ENCODE peak calls at places on chromosomes 16 and 17, in ten cellular contexts. One of them, this sample, is unnamed.

GRCh38 chr16:89449726-89450335 is 40.5 kb downstream of the ANKRD11 start:
- DNase-seq in OCI-LY7: peak; percentile 20
- DNase-seq in MM.1S: peak; percentile 50
- DNase-seq in SK-N-SH: no peak
- DNase-seq in HCT116: no peak
- DNase-seq in DND-41: no peak
- DNase-seq in GM23248: peak; percentile 46
- DNase-seq in mesenchymal stem cell: peak; percentile 35
- DNase-seq in hepatocyte: no peak
- DNase-seq in keratinocyte: no peak
- DNase-seq in this sample: no peak

GRCh38 chr16:16092925-16093624 is 130.2 kb downstream of the ABCC6 start:
- DNase-seq in OCI-LY7: no peak
- DNase-seq in keratinocyte: no peak
- DNase-seq in mesenchymal stem cell: no peak
- DNase-seq in GM23248: peak; percentile 36
- DNase-seq in hepatocyte: peak; percentile 50
- DNase-seq in SK-N-SH: no peak
- DNase-seq in DND-41: no peak
- DNase-seq in MM.1S: no peak
- DNase-seq in HCT116: no peak
- DNase-seq in this sample: peak; percentile 86

GRCh38 chr17:4501295-4501949 is 2.7 kb downstream of the SPNS2 start:
- DNase-seq in keratinocyte: no peak
- DNase-seq in MM.1S: no peak
- DNase-seq in OCI-LY7: no peak
- DNase-seq in mesenchymal stem cell: no peak
- DNase-seq in DND-41: no peak
- DNase-seq in GM23248: no peak
- DNase-seq in HCT116: no peak
- DNase-seq in SK-N-SH: no peak
- DNase-seq in hepatocyte: no peak
- DNase-seq in this sample: no peak

GRCh38 chr17:2171725-2172446 is 117.0 kb downstream of the HIC1 start:
- DNase-seq in hepatocyte: peak; percentile 88
- DNase-seq in SK-N-SH: no peak
- DNase-seq in keratinocyte: no peak
- DNase-seq in OCI-LY7: no peak
- DNase-seq in mesenchymal stem cell: peak; percentile 99
- DNase-seq in GM23248: peak; percentile 95
- DNase-seq in HCT116: no peak
- DNase-seq in MM.1S: no peak
- DNase-seq in DND-41: no peak
- DNase-seq in this sample: peak; percentile 100

GRCh38 chr17:34171245-34171818 is 83.8 kb upstream of the CCL2 start:
- DNase-seq in DND-41: peak; percentile 91
- DNase-seq in mesenchymal stem cell: peak; percentile 48
- DNase-seq in hepatocyte: peak; percentile 76
- DNase-seq in keratinocyte: no peak
- DNase-seq in MM.1S: peak; percentile 73
- DNase-seq in HCT116: peak; percentile 12
- DNase-seq in GM23248: peak; percentile 65
- DNase-seq in OCI-LY7: peak; percentile 63
- DNase-seq in SK-N-SH: peak; percentile 62
- DNase-seq in this sample: peak; percentile 53

GRCh38 chr16:61834082-61834481 is 202.2 kb downstream of the CDH8 start:
- DNase-seq in DND-41: no peak
- DNase-seq in keratinocyte: no peak
- DNase-seq in GM23248: no peak
- DNase-seq in HCT116: no peak
- DNase-seq in OCI-LY7: no peak
- DNase-seq in mesenchymal stem cell: no peak
- DNase-seq in hepatocyte: no peak
- DNase-seq in SK-N-SH: no peak
- DNase-seq in MM.1S: no peak
- DNase-seq in this sample: no peak

GRCh38 chr16:88359008-88359407 is 23.8 kb upstream of the ZNF469 start:
- DNase-seq in keratinocyte: no peak
- DNase-seq in OCI-LY7: no peak
- DNase-seq in mesenchymal stem cell: no peak
- DNase-seq in MM.1S: no peak
- DNase-seq in HCT116: no peak
- DNase-seq in SK-N-SH: peak; percentile 22
- DNase-seq in GM23248: no peak
- DNase-seq in DND-41: no peak
- DNase-seq in hepatocyte: no peak
- DNase-seq in this sample: no peak

GRCh38 chr17:65537845-65538678 is 23.4 kb downstream of the AXIN2 start:
- DNase-seq in GM23248: no peak
- DNase-seq in keratinocyte: no peak
- DNase-seq in MM.1S: no peak
- DNase-seq in DND-41: no peak
- DNase-seq in HCT116: no peak
- DNase-seq in mesenchymal stem cell: no peak
- DNase-seq in hepatocyte: no peak
- DNase-seq in SK-N-SH: no peak
- DNase-seq in OCI-LY7: no peak
- DNase-seq in this sample: no peak

GRCh38 chr17:16269658-16270057 is 52.6 kb downstream of the PIGL start:
- DNase-seq in MM.1S: no peak
- DNase-seq in DND-41: no peak
- DNase-seq in keratinocyte: no peak
- DNase-seq in OCI-LY7: no peak
- DNase-seq in SK-N-SH: no peak
- DNase-seq in HCT116: no peak
- DNase-seq in hepatocyte: no peak
- DNase-seq in GM23248: peak; percentile 77
- DNase-seq in mesenchymal stem cell: peak; percentile 40
- DNase-seq in this sample: peak; percentile 86

GRCh38 chr17:12422632-12423031 is 243.1 kb upstream of the MYOCD start:
- DNase-seq in GM23248: no peak
- DNase-seq in MM.1S: no peak
- DNase-seq in SK-N-SH: no peak
- DNase-seq in OCI-LY7: no peak
- DNase-seq in keratinocyte: no peak
- DNase-seq in DND-41: no peak
- DNase-seq in mesenchymal stem cell: no peak
- DNase-seq in HCT116: no peak
- DNase-seq in hepatocyte: no peak
- DNase-seq in this sample: no peak

GRCh38 chr16:15650698-15651161 is 685 bp downstream of the NDE1 start:
- DNase-seq in mesenchymal stem cell: peak; percentile 42
- DNase-seq in keratinocyte: no peak
- DNase-seq in DND-41: peak; percentile 20
- DNase-seq in MM.1S: peak; percentile 82
- DNase-seq in OCI-LY7: peak; percentile 36
- DNase-seq in HCT116: no peak
- DNase-seq in SK-N-SH: peak; percentile 51
- DNase-seq in hepatocyte: peak; percentile 23
- DNase-seq in GM23248: peak; percentile 65
- DNase-seq in this sample: peak; percentile 40

GRCh38 chr17:7308625-7309433 is 1.4 kb downstream of the EIF5A start:
- DNase-seq in GM23248: peak; percentile 94
- DNase-seq in SK-N-SH: peak; percentile 77
- DNase-seq in keratinocyte: no peak
- DNase-seq in DND-41: peak; percentile 89
- DNase-seq in OCI-LY7: peak; percentile 76
- DNase-seq in mesenchymal stem cell: peak; percentile 94
- DNase-seq in MM.1S: peak; percentile 86
- DNase-seq in hepatocyte: peak; percentile 91
- DNase-seq in HCT116: peak; percentile 72
- DNase-seq in this sample: peak; percentile 83

GRCh38 chr16:49593423-49594040 is 219.9 kb downstream of the C16orf78 start:
- DNase-seq in hepatocyte: no peak
- DNase-seq in GM23248: no peak
- DNase-seq in HCT116: no peak
- DNase-seq in keratinocyte: no peak
- DNase-seq in mesenchymal stem cell: no peak
- DNase-seq in OCI-LY7: peak; percentile 41
- DNase-seq in DND-41: peak; percentile 41
- DNase-seq in MM.1S: no peak
- DNase-seq in SK-N-SH: no peak
- DNase-seq in this sample: no peak

GRCh38 chr16:1466968-1467521 is 7.8 kb downstream of the CLCN7 start:
- DNase-seq in SK-N-SH: no peak
- DNase-seq in HCT116: no peak
- DNase-seq in GM23248: no peak
- DNase-seq in mesenchymal stem cell: no peak
- DNase-seq in hepatocyte: no peak
- DNase-seq in keratinocyte: no peak
- DNase-seq in DND-41: no peak
- DNase-seq in OCI-LY7: no peak
- DNase-seq in MM.1S: no peak
- DNase-seq in this sample: no peak

GRCh38 chr16:20844054-20844453 is 37.7 kb downstream of the REXO5 start:
- DNase-seq in MM.1S: no peak
- DNase-seq in SK-N-SH: no peak
- DNase-seq in HCT116: no peak
- DNase-seq in DND-41: no peak
- DNase-seq in keratinocyte: no peak
- DNase-seq in hepatocyte: no peak
- DNase-seq in mesenchymal stem cell: no peak
- DNase-seq in GM23248: no peak
- DNase-seq in OCI-LY7: no peak
- DNase-seq in this sample: peak; percentile 38

GRCh38 chr17:27573971-27574525 is 56.9 kb upstream of the LGALS9 start:
- DNase-seq in keratinocyte: no peak
- DNase-seq in DND-41: no peak
- DNase-seq in GM23248: peak; percentile 80
- DNase-seq in hepatocyte: peak; percentile 55
- DNase-seq in mesenchymal stem cell: peak; percentile 64
- DNase-seq in HCT116: no peak
- DNase-seq in SK-N-SH: no peak
- DNase-seq in OCI-LY7: no peak
- DNase-seq in MM.1S: no peak
- DNase-seq in this sample: peak; percentile 62

GRCh38 chr16:28212532-28212873 is 738 bp upstream of the XPO6 start:
- DNase-seq in DND-41: no peak
- DNase-seq in MM.1S: no peak
- DNase-seq in HCT116: peak; percentile 15
- DNase-seq in OCI-LY7: no peak
- DNase-seq in keratinocyte: no peak
- DNase-seq in mesenchymal stem cell: peak; percentile 48
- DNase-seq in SK-N-SH: no peak
- DNase-seq in hepatocyte: peak; percentile 33
- DNase-seq in GM23248: peak; percentile 61
- DNase-seq in this sample: peak; percentile 23

GRCh38 chr16:81731636-81732035 is 47.5 kb upstream of the PLCG2 start:
- DNase-seq in GM23248: no peak
- DNase-seq in mesenchymal stem cell: no peak
- DNase-seq in keratinocyte: no peak
- DNase-seq in OCI-LY7: no peak
- DNase-seq in HCT116: no peak
- DNase-seq in DND-41: no peak
- DNase-seq in SK-N-SH: no peak
- DNase-seq in MM.1S: no peak
- DNase-seq in hepatocyte: no peak
- DNase-seq in this sample: no peak
- H2AFZ ChIP-seq in GM23248: no peak overlapping the region
- H2AFZ ChIP-seq in mesenchymal stem cell: no peak overlapping the region
- H2AFZ ChIP-seq in keratinocyte: no peak overlapping the region
- H2AFZ ChIP-seq in OCI-LY7: no peak overlapping the region
- H2AFZ ChIP-seq in HCT116: no peak overlapping the region
- H2AFZ ChIP-seq in DND-41: no peak overlapping the region
- H2AFZ ChIP-seq in SK-N-SH: no peak overlapping the region
- H2AFZ ChIP-seq in MM.1S: no peak overlapping the region
- H2AFZ ChIP-seq in hepatocyte: no peak overlapping the region
- H2AFZ ChIP-seq in this sample: no peak overlapping the region

DNA sequence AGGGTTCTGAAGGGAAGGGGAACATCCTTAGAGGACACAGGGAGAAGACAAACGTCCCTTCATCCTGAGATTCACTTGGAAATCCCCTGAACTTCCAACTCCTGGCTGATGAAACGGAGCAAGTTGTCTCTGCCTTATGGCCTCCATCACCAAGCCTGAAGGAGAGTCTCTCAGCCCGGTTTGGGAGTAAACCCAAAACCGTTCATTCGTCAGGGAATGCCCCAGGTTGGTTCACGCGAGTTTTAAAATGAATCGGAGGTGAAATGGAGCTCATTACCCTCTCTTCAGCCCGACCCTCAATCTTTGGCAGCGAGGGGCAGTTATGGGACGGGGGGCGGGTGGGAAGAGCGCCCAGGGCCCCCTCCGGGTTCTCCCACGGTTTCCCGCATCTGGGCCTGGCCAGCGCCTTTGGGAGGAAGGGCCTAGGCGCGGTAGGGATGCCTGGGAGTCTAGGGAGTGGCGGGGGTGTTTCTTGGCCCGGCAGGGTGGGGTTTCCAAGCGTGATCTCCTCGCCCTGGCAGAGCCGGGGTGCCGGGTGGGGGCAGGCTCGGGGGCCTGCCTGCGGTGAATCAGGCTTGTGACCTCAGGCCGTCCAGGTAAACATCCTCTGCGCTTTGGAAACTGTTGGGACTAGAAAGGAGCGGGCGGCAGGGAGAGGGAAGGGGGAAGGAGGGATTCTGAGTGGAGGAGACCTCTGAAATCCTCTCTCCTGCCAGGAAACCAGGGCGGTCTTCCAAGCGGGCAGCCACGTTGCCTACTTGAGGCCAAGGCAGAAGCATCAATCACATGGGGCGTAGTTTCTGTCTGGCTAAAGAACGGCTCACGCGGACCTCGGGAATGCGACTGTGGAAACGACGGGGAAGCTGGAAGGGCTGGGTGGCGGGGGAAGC is 24.1 kb upstream of the HOXB13 start:
- DNase-seq in hepatocyte: no peak
- DNase-seq in HCT116: no peak
- DNase-seq in OCI-LY7: no peak
- DNase-seq in MM.1S: no peak
- DNase-seq in GM23248: no peak
- DNase-seq in DND-41: no peak
- DNase-seq in mesenchymal stem cell: no peak
- DNase-seq in keratinocyte: no peak
- DNase-seq in SK-N-SH: no peak
- DNase-seq in this sample: no peak
- H3K4me1 ChIP-seq in hepatocyte: peaks cover 5% of the 10 kb centered on the region
- H3K4me1 ChIP-seq in HCT116: peaks cover 7% of the 10 kb centered on the region
- H3K4me1 ChIP-seq in OCI-LY7: no peaks in the 10 kb centered on the region
- H3K4me1 ChIP-seq in MM.1S: no peaks in the 10 kb centered on the region
- H3K4me1 ChIP-seq in GM23248: peaks cover 6% of the 10 kb centered on the region
- H3K4me1 ChIP-seq in DND-41: no peaks in the 10 kb centered on the region
- H3K4me1 ChIP-seq in mesenchymal stem cell: peaks cover 12% of the 10 kb centered on the region
- H3K4me1 ChIP-seq in keratinocyte: no peaks in the 10 kb centered on the region
- H3K4me1 ChIP-seq in SK-N-SH: no peaks in the 10 kb centered on the region
- H3K4me1 ChIP-seq in this sample: peaks cover 6% of the 10 kb centered on the region

GRCh38 chr16:72787130-72787518 is 260.8 kb downstream of the ZFHX3 start:
- DNase-seq in OCI-LY7: no peak
- DNase-seq in hepatocyte: no peak
- DNase-seq in MM.1S: no peak
- DNase-seq in mesenchymal stem cell: no peak
- DNase-seq in keratinocyte: no peak
- DNase-seq in DND-41: no peak
- DNase-seq in SK-N-SH: no peak
- DNase-seq in HCT116: no peak
- DNase-seq in GM23248: no peak
- DNase-seq in this sample: no peak
- H2AFZ ChIP-seq in OCI-LY7: no peak overlapping the region
- H2AFZ ChIP-seq in hepatocyte: peak overlapping the region; percentile 75
- H2AFZ ChIP-seq in MM.1S: no peak overlapping the region
- H2AFZ ChIP-seq in mesenchymal stem cell: no peak overlapping the region
- H2AFZ ChIP-seq in keratinocyte: peak overlapping the region; percentile 23
- H2AFZ ChIP-seq in DND-41: no peak overlapping the region
- H2AFZ ChIP-seq in SK-N-SH: no peak overlapping the region
- H2AFZ ChIP-seq in HCT116: no peak overlapping the region
- H2AFZ ChIP-seq in GM23248: peak overlapping the region; percentile 81
- H2AFZ ChIP-seq in this sample: no peak overlapping the region

GRCh38 chr17:78182504-78182903 is 4.3 kb downstream of the TK1 start:
- DNase-seq in MM.1S: no peak
- DNase-seq in mesenchymal stem cell: no peak
- DNase-seq in DND-41: no peak
- DNase-seq in OCI-LY7: no peak
- DNase-seq in SK-N-SH: no peak
- DNase-seq in HCT116: no peak
- DNase-seq in GM23248: no peak
- DNase-seq in keratinocyte: no peak
- DNase-seq in hepatocyte: no peak
- DNase-seq in this sample: no peak
- H3K4me1 ChIP-seq in MM.1S: peaks cover 27% of the 10 kb centered on the region
- H3K4me1 ChIP-seq in mesenchymal stem cell: peaks cover 43% of the 10 kb centered on the region
- H3K4me1 ChIP-seq in DND-41: peaks cover 49% of the 10 kb centered on the region
- H3K4me1 ChIP-seq in OCI-LY7: peaks cover 46% of the 10 kb centered on the region
- H3K4me1 ChIP-seq in SK-N-SH: peaks cover 7% of the 10 kb centered on the region
- H3K4me1 ChIP-seq in HCT116: peaks cover 26% of the 10 kb centered on the region
- H3K4me1 ChIP-seq in GM23248: no peaks in the 10 kb centered on the region
- H3K4me1 ChIP-seq in keratinocyte: peaks cover 8% of the 10 kb centered on the region
- H3K4me1 ChIP-seq in hepatocyte: peaks cover 10% of the 10 kb centered on the region
- H3K4me1 ChIP-seq in this sample: peaks cover 4% of the 10 kb centered on the region